ENCODE peak calls at places on chromosomes 2 and 18, in five cellular contexts. G, W, A, X and S are unnamed samples.

GRCh38 chr2:80889009-80889408 is 584.5 kb upstream of the LRRTM1 start:
- DNase-seq in G (no peak), W (no peak), A (no peak), X (no peak), S (no peak)

GRCh38 chr2:59000796-59001195 is 759.7 kb upstream of the FANCL start:
- DNase-seq in G (no peak), W (no peak), A (no peak), X (no peak), S (no peak)

GRCh38 chr18:56987236-56987635 is 159.7 kb upstream of the BOD1L2 start:
- DNase-seq in G (no peak), W (no peak), A (no peak), X (no peak), S (no peak)

GRCh38 chr2:74440378-74441110 is 1.2 kb downstream of the RTKN start:
- DNase-seq in G (peak), W (peak), A (peak), X (no peak), S (peak)

GRCh38 chr2:3535794-3536681 is 16.7 kb upstream of the ADI1 start:
- DNase-seq in G (no peak), W (peak), A (no peak), X (no peak), S (peak)

GRCh38 chr18:69469444-69469919 is 68.8 kb downstream of the DOK6 start:
- DNase-seq in G (peak), W (peak), A (peak), X (no peak), S (no peak)

GRCh38 chr2:235390108-235390815 is 103.6 kb upstream of the AGAP1 start:
- DNase-seq in G (peak), W (no peak), A (no peak), X (no peak), S (no peak)

GRCh38 chr2:18677280-18677679 is 87.9 kb upstream of the NT5C1B start:
- DNase-seq in G (no peak), W (no peak), A (no peak), X (no peak), S (no peak)

GRCh38 chr2:50401772-50402653 is 629.9 kb downstream of the NRXN1 start:
- DNase-seq in G (no peak), W (peak), A (peak), X (no peak), S (no peak)

GRCh38 chr18:34117319-34117718 is 107.4 kb downstream of the NOL4 start:
- DNase-seq in G (no peak), W (no peak), A (no peak), X (no peak), S (peak)

GRCh38 chr18:79867666-79868065 is 69.9 kb downstream of the KCNG2 start:
- DNase-seq in G (no peak), W (no peak), A (no peak), X (no peak), S (no peak)

GRCh38 chr2:143558665-143559064 is 429.4 kb downstream of the ARHGAP15 start:
- DNase-seq in G (no peak), W (no peak), A (no peak), X (no peak), S (peak)

GRCh38 chr18:37403100-37403781 is 162.4 kb downstream of the CELF4 start:
- DNase-seq in G (no peak), W (peak), A (no peak), X (no peak), S (peak)

GRCh38 chr2:205681836-205682238 is 464 bp upstream of the NRP2 start:
- DNase-seq in G (no peak), W (no peak), A (peak), X (no peak), S (peak)

GRCh38 chr2:172888704-172889103 is 153.1 kb downstream of the RAPGEF4 start:
- DNase-seq in G (no peak), W (no peak), A (no peak), X (no peak), S (no peak)

GRCh38 chr2:150598383-150598782 is 110.9 kb upstream of the RND3 start:
- DNase-seq in G (no peak), W (no peak), A (no peak), X (no peak), S (peak)

GRCh38 chr2:38873763-38874162 is 2.0 kb downstream of the DHX57 start:
- DNase-seq in G (no peak), W (no peak), A (no peak), X (no peak), S (no peak)

GRCh38 chr2:140542627-140543026 is 1588.2 kb downstream of the LRP1B start:
- DNase-seq in G (no peak), W (no peak), A (no peak), X (no peak), S (no peak)

GRCh38 chr2:192887296-192887695 is 692.6 kb upstream of the TMEFF2 start:
- DNase-seq in G (no peak), W (no peak), A (no peak), X (no peak), S (no peak)

GRCh38 chr2:160614391-160614790 is 120.8 kb upstream of the RBMS1 start:
- DNase-seq in G (no peak), W (no peak), A (no peak), X (no peak), S (no peak)

GRCh38 chr18:39441648-39442047 is 1876.0 kb upstream of the CELF4 start:
- DNase-seq in G (no peak), W (no peak), A (no peak), X (no peak), S (no peak)

GRCh38 chr2:219641390-219642063 is 14.1 kb downstream of the SLC4A3 start:
- DNase-seq in G (no peak), W (no peak), A (no peak), X (no peak), S (no peak)

GRCh38 chr2:117621330-117621729 is 193.2 kb upstream of the DDX18 start:
- DNase-seq in G (no peak), W (no peak), A (no peak), X (no peak), S (no peak)

GRCh38 chr2:235917506-235917905 is 250.7 kb downstream of the GBX2 start:
- DNase-seq in G (no peak), W (no peak), A (no peak), X (no peak), S (no peak)

GRCh38 chr2:68766378-68766845 is 31.8 kb downstream of the ARHGAP25 start:
- DNase-seq in G (peak), W (no peak), A (no peak), X (peak), S (no peak)

GRCh38 chr2:118667964-118668363 is 179.5 kb downstream of the EN1 start:
- DNase-seq in G (no peak), W (no peak), A (no peak), X (no peak), S (peak)

GRCh38 chr2:196293751-196294486 is 122.5 kb upstream of the STK17B start:
- DNase-seq in G (no peak), W (no peak), A (no peak), X (no peak), S (peak)

GRCh38 chr2:164625378-164625971 is 4.2 kb upstream of the GRB14 start:
- DNase-seq in G (no peak), W (no peak), A (no peak), X (no peak), S (peak)

GRCh38 chr2:149192425-149192824 is 138.0 kb upstream of the LYPD6 start:
- DNase-seq in G (no peak), W (no peak), A (no peak), X (no peak), S (no peak)

GRCh38 chr2:157596992-157597681 is 31.5 kb downstream of the ACVR1C start:
- DNase-seq in G (peak), W (no peak), A (peak), X (no peak), S (peak)

GRCh38 chr2:9885036-9885684 is 41.9 kb downstream of the TAF1B start:
- DNase-seq in G (no peak), W (no peak), A (no peak), X (no peak), S (peak)